ENCODE peak calls at places on chromosomes 7 and 10, in five cellular contexts. D is activated T-helper 1 cell treated with Interleukin-2 at 50 U/mL for 16 hours, X is GM23338, M is amniotic epithelial cell, S is DMS153. W is an unnamed sample.

GRCh38 chr7:139382439-139382838 is 22.7 kb downstream of the LUC7L2 start:
- DNase-seq in D (no peak), X (no peak), M (no peak), S (no peak), W (no peak)

GRCh38 chr7:100080895-100081534 is 508 bp downstream of the ZNF3 start:
- DNase-seq in D (no peak), X (peak; percentile 61), M (peak; percentile 30), S (peak; percentile 33), W (no peak)

GRCh38 chr7:44286182-44286617 is 39.2 kb downstream of the CAMK2B start:
- DNase-seq in D (no peak), X (peak; percentile 52), M (no peak), S (no peak), W (no peak)

GRCh38 chr7:143514995-143515735 is 37.5 kb downstream of the TAS2R41 start:
- DNase-seq in D (no peak), X (no peak), M (no peak), S (no peak), W (no peak)

GRCh38 chr7:39880556-39880955 is 69.5 kb upstream of the CDK13 start:
- DNase-seq in D (no peak), X (no peak), M (peak; percentile 88), S (no peak), W (no peak)

GRCh38 chr10:25725917-25726716 is 207.9 kb upstream of the MYO3A start:
- DNase-seq in D (no peak), X (peak; percentile 92), M (peak; percentile 66), S (peak; percentile 2), W (peak; percentile 10)

GRCh38 chr7:118214051-118214832 is 10.3 kb upstream of the ANKRD7 start:
- DNase-seq in D (peak; percentile 52), X (peak; percentile 87), M (peak; percentile 72), S (peak; percentile 68), W (peak; percentile 90)

GRCh38 chr7:44603208-44603607 is 3.2 kb upstream of the OGDH start:
- DNase-seq in D (no peak), X (no peak), M (no peak), S (no peak), W (no peak)

GRCh38 chr10:114541081-114541833 is 116.8 kb downstream of the ABLIM1 start:
- DNase-seq in D (peak; percentile 51), X (no peak), M (peak; percentile 65), S (no peak), W (no peak)

GRCh38 chr10:50941629-50942028 is 56.2 kb upstream of the A1CF start:
- DNase-seq in D (no peak), X (no peak), M (no peak), S (no peak), W (no peak)

GRCh38 chr10:52110576-52110975 is 203.5 kb upstream of the DKK1 start:
- DNase-seq in D (no peak), X (no peak), M (no peak), S (no peak), W (no peak)

GRCh38 chr10:30059209-30060107 is at the start of gene JCAD:
- DNase-seq in D (peak; percentile 32), X (peak; percentile 73), M (no peak), S (no peak), W (peak; percentile 52)

GRCh38 chr10:71999360-72000072 is 35.3 kb downstream of the CHST3 start:
- DNase-seq in D (no peak), X (peak; percentile 22), M (peak; percentile 82), S (no peak), W (no peak)

GRCh38 chr7:7569113-7569527 is 2.4 kb downstream of the MIOS start:
- DNase-seq in D (no peak), X (no peak), M (no peak), S (no peak), W (no peak)

GRCh38 chr10:78552261-78552811 is 516.4 kb upstream of the ZMIZ1 start:
- DNase-seq in D (no peak), X (no peak), M (peak; percentile 17), S (no peak), W (no peak)

GRCh38 chr10:486668-487067 is 202.8 kb downstream of the DIP2C start:
- DNase-seq in D (no peak), X (no peak), M (no peak), S (no peak), W (peak; percentile 46)

GRCh38 chr10:86365346-86366032 is 1.1 kb downstream of the GRID1 start:
- DNase-seq in D (no peak), X (peak; percentile 33), M (no peak), S (no peak), W (no peak)

GRCh38 chr10:60963441-60964256 is 19.7 kb upstream of the RHOBTB1 start:
- DNase-seq in D (no peak), X (no peak), M (peak; percentile 83), S (no peak), W (no peak)

GRCh38 chr10:78931333-78932083 is 137.3 kb upstream of the ZMIZ1 start:
- DNase-seq in D (no peak), X (no peak), M (peak; percentile 91), S (no peak), W (peak; percentile 64)

GRCh38 chr10:125127110-125127509 is 33.3 kb downstream of the CTBP2 start:
- DNase-seq in D (no peak), X (no peak), M (no peak), S (no peak), W (no peak)

GRCh38 chr7:147605326-147605725 is 985.2 kb upstream of the C7orf33 start:
- DNase-seq in D (no peak), X (no peak), M (no peak), S (no peak), W (no peak)

GRCh38 chr10:28717659-28718201 is 40.4 kb downstream of the BAMBI start:
- DNase-seq in D (no peak), X (no peak), M (no peak), S (no peak), W (no peak)

GRCh38 chr7:118517275-118517674 is 292.8 kb downstream of the ANKRD7 start:
- DNase-seq in D (no peak), X (peak; percentile 14), M (no peak), S (no peak), W (no peak)

GRCh38 chr7:122550545-122550944 is 148.4 kb downstream of the RNF133 start:
- DNase-seq in D (no peak), X (peak; percentile 23), M (peak; percentile 17), S (no peak), W (no peak)

GRCh38 chr7:93178213-93178612 is 30.0 kb upstream of the SAMD9L start:
- DNase-seq in D (no peak), X (peak; percentile 17), M (no peak), S (peak; percentile 29), W (peak; percentile 27)

GRCh38 chr7:80640841-80641240 is 2.4 kb downstream of the CD36 start:
- DNase-seq in D (no peak), X (no peak), M (peak; percentile 63), S (no peak), W (no peak)

GRCh38 chr10:3248526-3249255 is 76.1 kb upstream of the PITRM1 start:
- DNase-seq in D (no peak), X (no peak), M (peak; percentile 92), S (no peak), W (no peak)

GRCh38 chr7:45888185-45888992 is at the start of gene IGFBP1:
- DNase-seq in D (no peak), X (peak; percentile 52), M (peak; percentile 31), S (no peak), W (peak; percentile 16)

GRCh38 chr10:12949248-12949647 is 52.3 kb downstream of the CCDC3 start:
- DNase-seq in D (no peak), X (peak; percentile 53), M (no peak), S (no peak), W (no peak)

GRCh38 chr10:119326167-119326566 is 118.8 kb downstream of the GRK5 start:
- DNase-seq in D (no peak), X (no peak), M (no peak), S (no peak), W (no peak)

GRCh38 chr10:85995791-85996190 is 370.8 kb downstream of the GRID1 start:
- DNase-seq in D (no peak), X (peak; percentile 34), M (no peak), S (peak; percentile 36), W (peak; percentile 25)

GRCh38 chr7:5492249-5493020 is 68.8 kb upstream of the TNRC18 start:
- DNase-seq in D (no peak), X (peak; percentile 86), M (no peak), S (no peak), W (no peak)

GRCh38 chr7:107318523-107319160 is 149.8 kb downstream of the HBP1 start:
- DNase-seq in D (no peak), X (no peak), M (peak; percentile 13), S (no peak), W (no peak)

GRCh38 chr10:132506711-132507466 is 30.7 kb upstream of the INPP5A start:
- DNase-seq in D (no peak), X (no peak), M (no peak), S (no peak), W (no peak)

GRCh38 chr10:128859738-128860386 is 607.2 kb upstream of the MGMT start:
- DNase-seq in D (no peak), X (peak; percentile 75), M (no peak), S (no peak), W (peak; percentile 31)

GRCh38 chr10:103667390-103667789 is 173.9 kb downstream of the NEURL1 start:
- DNase-seq in D (no peak), X (no peak), M (peak; percentile 26), S (no peak), W (no peak)

GRCh38 chr7:16590424-16590823 is 55.1 kb downstream of the ANKMY2 start:
- DNase-seq in D (no peak), X (no peak), M (no peak), S (no peak), W (peak; percentile 16)

GRCh38 chr10:14186245-14186644 is 144.5 kb downstream of the FRMD4A start:
- DNase-seq in D (no peak), X (peak; percentile 58), M (no peak), S (no peak), W (no peak)

GRCh38 chr10:56068473-56069263 is 292.4 kb downstream of the ZWINT start:
- DNase-seq in D (no peak), X (no peak), M (no peak), S (no peak), W (no peak)

GRCh38 chr10:49177391-49178355 is 10.5 kb downstream of the TMEM273 start:
- DNase-seq in D (peak; percentile 15), X (no peak), M (peak; percentile 57), S (no peak), W (no peak)